ENCODE peak calls at places on chromosome 22, in seven cellular contexts. One of them, this sample, is unnamed.

GRCh38 chr22:28984482-28985158 is 77.0 kb downstream of the C22orf31 start:
- DNase-seq in AG04449: no peak
- DNase-seq in CD8-positive, alpha-beta T cell: no peak
- DNase-seq in choroid plexus epithelial cell: no peak
- DNase-seq in SK-N-SH: no peak
- DNase-seq in lung: no peak
- DNase-seq in ovary: no peak
- DNase-seq in this sample: no peak

GRCh38 chr22:19880786-19881569 is 26.3 kb upstream of the GNB1L start:
- DNase-seq in AG04449: peak; percentile 68
- DNase-seq in CD8-positive, alpha-beta T cell: no peak
- DNase-seq in choroid plexus epithelial cell: peak; percentile 96
- DNase-seq in SK-N-SH: peak; percentile 51
- DNase-seq in lung: peak; percentile 47
- DNase-seq in ovary: peak; percentile 46
- DNase-seq in this sample: peak; percentile 91

GRCh38 chr22:34798605-34799004 is 267.4 kb upstream of the ISX start:
- DNase-seq in AG04449: no peak
- DNase-seq in CD8-positive, alpha-beta T cell: no peak
- DNase-seq in choroid plexus epithelial cell: no peak
- DNase-seq in SK-N-SH: no peak
- DNase-seq in lung: no peak
- DNase-seq in ovary: no peak
- DNase-seq in this sample: no peak

GRCh38 chr22:29727248-29727551 is 7.4 kb downstream of the CABP7 start:
- DNase-seq in AG04449: no peak
- DNase-seq in CD8-positive, alpha-beta T cell: no peak
- DNase-seq in choroid plexus epithelial cell: peak; percentile 47
- DNase-seq in SK-N-SH: peak; percentile 91
- DNase-seq in lung: no peak
- DNase-seq in ovary: peak; percentile 61
- DNase-seq in this sample: no peak

GRCh38 chr22:19995611-19996339 is 20.8 kb downstream of the ARVCF start:
- DNase-seq in AG04449: no peak
- DNase-seq in CD8-positive, alpha-beta T cell: no peak
- DNase-seq in choroid plexus epithelial cell: no peak
- DNase-seq in SK-N-SH: no peak
- DNase-seq in lung: no peak
- DNase-seq in ovary: no peak
- DNase-seq in this sample: no peak

GRCh38 chr22:20887375-20887774 is 28.6 kb downstream of the SNAP29 start:
- DNase-seq in AG04449: no peak
- DNase-seq in CD8-positive, alpha-beta T cell: no peak
- DNase-seq in choroid plexus epithelial cell: no peak
- DNase-seq in SK-N-SH: peak; percentile 77
- DNase-seq in lung: no peak
- DNase-seq in ovary: no peak
- DNase-seq in this sample: no peak

GRCh38 chr22:21766933-21767462 is 31.4 kb upstream of the YPEL1 start:
- DNase-seq in AG04449: no peak
- DNase-seq in CD8-positive, alpha-beta T cell: peak; percentile 62
- DNase-seq in choroid plexus epithelial cell: no peak
- DNase-seq in SK-N-SH: no peak
- DNase-seq in lung: no peak
- DNase-seq in ovary: no peak
- DNase-seq in this sample: no peak

GRCh38 chr22:20298803-20299735 is 20.8 kb downstream of the DGCR6L start:
- DNase-seq in AG04449: no peak
- DNase-seq in CD8-positive, alpha-beta T cell: peak; percentile 88
- DNase-seq in choroid plexus epithelial cell: peak; percentile 65
- DNase-seq in SK-N-SH: peak; percentile 95
- DNase-seq in lung: peak; percentile 89
- DNase-seq in ovary: peak; percentile 90
- DNase-seq in this sample: no peak

GRCh38 chr22:40741116-40741515 is 61.8 kb downstream of the MCHR1 start:
- DNase-seq in AG04449: no peak
- DNase-seq in CD8-positive, alpha-beta T cell: no peak
- DNase-seq in choroid plexus epithelial cell: no peak
- DNase-seq in SK-N-SH: no peak
- DNase-seq in lung: no peak
- DNase-seq in ovary: no peak
- DNase-seq in this sample: no peak

GRCh38 chr22:25347752-25348102 is 128.3 kb downstream of the CRYBB2 start:
- DNase-seq in AG04449: no peak
- DNase-seq in CD8-positive, alpha-beta T cell: no peak
- DNase-seq in choroid plexus epithelial cell: peak; percentile 36
- DNase-seq in SK-N-SH: no peak
- DNase-seq in lung: no peak
- DNase-seq in ovary: no peak
- DNase-seq in this sample: no peak

GRCh38 chr22:22810018-22810427 is 77.6 kb upstream of the IGLL5 start:
- DNase-seq in AG04449: no peak
- DNase-seq in CD8-positive, alpha-beta T cell: peak; percentile 67
- DNase-seq in choroid plexus epithelial cell: no peak
- DNase-seq in SK-N-SH: peak; percentile 51
- DNase-seq in lung: peak; percentile 28
- DNase-seq in ovary: peak; percentile 50
- DNase-seq in this sample: no peak

GRCh38 chr22:39699631-39700348 is 129.2 kb downstream of the CACNA1I start:
- DNase-seq in AG04449: no peak
- DNase-seq in CD8-positive, alpha-beta T cell: no peak
- DNase-seq in choroid plexus epithelial cell: no peak
- DNase-seq in SK-N-SH: no peak
- DNase-seq in lung: no peak
- DNase-seq in ovary: no peak
- DNase-seq in this sample: no peak

GRCh38 chr22:36352775-36353507 is 34.8 kb downstream of the MYH9 start:
- DNase-seq in AG04449: no peak
- DNase-seq in CD8-positive, alpha-beta T cell: peak; percentile 63
- DNase-seq in choroid plexus epithelial cell: peak; percentile 96
- DNase-seq in SK-N-SH: no peak
- DNase-seq in lung: no peak
- DNase-seq in ovary: peak; percentile 87
- DNase-seq in this sample: no peak

GRCh38 chr22:36350751-36351594 is 36.8 kb downstream of the MYH9 start:
- DNase-seq in AG04449: no peak
- DNase-seq in CD8-positive, alpha-beta T cell: no peak
- DNase-seq in choroid plexus epithelial cell: peak; percentile 62
- DNase-seq in SK-N-SH: no peak
- DNase-seq in lung: no peak
- DNase-seq in ovary: peak; percentile 84
- DNase-seq in this sample: no peak

GRCh38 chr22:36349726-36350125 is 38.0 kb downstream of the MYH9 start:
- DNase-seq in AG04449: no peak
- DNase-seq in CD8-positive, alpha-beta T cell: no peak
- DNase-seq in choroid plexus epithelial cell: peak; percentile 81
- DNase-seq in SK-N-SH: no peak
- DNase-seq in lung: no peak
- DNase-seq in ovary: no peak
- DNase-seq in this sample: no peak

GRCh38 chr22:36355362-36355761 is 32.4 kb downstream of the MYH9 start:
- DNase-seq in AG04449: no peak
- DNase-seq in CD8-positive, alpha-beta T cell: no peak
- DNase-seq in choroid plexus epithelial cell: peak; percentile 66
- DNase-seq in SK-N-SH: no peak
- DNase-seq in lung: no peak
- DNase-seq in ovary: no peak
- DNase-seq in this sample: no peak

DNA sequence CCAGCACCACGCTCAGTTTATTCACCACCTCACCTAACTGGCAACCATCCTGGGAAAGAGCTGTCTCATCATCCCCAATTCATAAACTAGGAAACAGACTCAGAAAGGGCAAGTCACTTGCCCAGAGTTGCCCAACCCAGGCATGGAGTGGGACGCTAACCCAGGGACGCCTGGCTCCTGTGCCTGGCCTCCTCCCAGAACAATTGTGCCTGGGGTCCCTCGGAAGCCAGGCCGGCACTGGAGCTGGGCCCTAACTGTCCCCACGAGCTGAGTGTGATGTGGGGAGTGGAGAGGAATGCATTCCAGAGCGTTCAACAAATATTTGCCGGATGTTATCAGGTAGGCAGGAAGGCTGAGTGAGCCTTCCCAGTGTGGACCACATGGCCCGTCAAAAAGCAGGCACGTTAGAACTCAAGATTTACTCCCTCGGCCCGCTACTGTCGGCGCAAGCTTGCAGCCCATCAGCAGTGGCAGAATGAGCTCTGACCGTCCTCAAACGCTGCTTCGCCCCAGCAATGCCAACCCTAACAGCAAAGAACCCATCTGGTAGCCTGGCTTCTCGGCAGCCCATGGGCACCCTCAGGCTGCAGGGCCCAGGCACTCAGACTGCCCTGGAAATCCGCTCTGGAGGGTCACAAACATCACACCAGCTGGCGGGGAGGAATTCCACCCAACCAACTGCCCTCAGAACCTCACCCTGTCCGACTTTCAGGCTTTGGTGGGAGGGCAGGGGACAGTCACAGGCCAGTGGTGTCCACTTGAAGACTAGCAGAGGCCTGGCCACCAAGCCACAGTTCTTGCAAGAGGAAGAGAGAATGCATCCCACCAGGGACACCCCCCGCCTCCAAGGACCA is 35.6 kb downstream of the MYH9 start:
- DNase-seq in AG04449: no peak
- DNase-seq in CD8-positive, alpha-beta T cell: no peak
- DNase-seq in choroid plexus epithelial cell: peak; percentile 45
- DNase-seq in SK-N-SH: no peak
- DNase-seq in lung: no peak
- DNase-seq in ovary: no peak
- DNase-seq in this sample: no peak
- H3K4me3 ChIP-seq in AG04449: no peak overlapping the region
- H3K4me3 ChIP-seq in CD8-positive, alpha-beta T cell: peak overlapping the region; percentile 36
- H3K4me3 ChIP-seq in choroid plexus epithelial cell: no peak overlapping the region
- H3K4me3 ChIP-seq in SK-N-SH: no peak overlapping the region
- H3K4me3 ChIP-seq in lung: no peak overlapping the region
- H3K4me3 ChIP-seq in ovary: no peak overlapping the region
- H3K4me3 ChIP-seq in this sample: no peak overlapping the region

GRCh38 chr22:46129390-46130041 is 20.8 kb upstream of the PPARA start:
- DNase-seq in AG04449: no peak
- DNase-seq in CD8-positive, alpha-beta T cell: no peak
- DNase-seq in choroid plexus epithelial cell: no peak
- DNase-seq in SK-N-SH: no peak
- DNase-seq in lung: no peak
- DNase-seq in ovary: peak; percentile 94
- DNase-seq in this sample: no peak
- TF ChIP-seq CTCF in AG04449: no peak
- TF ChIP-seq CTCF in CD8-positive, alpha-beta T cell: no peak
- TF ChIP-seq CTCF in choroid plexus epithelial cell: no peak
- TF ChIP-seq CTCF in SK-N-SH: no peak
- TF ChIP-seq CTCF in lung: no peak
- TF ChIP-seq CTCF in ovary: no peak
- TF ChIP-seq CTCF in this sample: no peak

DNA sequence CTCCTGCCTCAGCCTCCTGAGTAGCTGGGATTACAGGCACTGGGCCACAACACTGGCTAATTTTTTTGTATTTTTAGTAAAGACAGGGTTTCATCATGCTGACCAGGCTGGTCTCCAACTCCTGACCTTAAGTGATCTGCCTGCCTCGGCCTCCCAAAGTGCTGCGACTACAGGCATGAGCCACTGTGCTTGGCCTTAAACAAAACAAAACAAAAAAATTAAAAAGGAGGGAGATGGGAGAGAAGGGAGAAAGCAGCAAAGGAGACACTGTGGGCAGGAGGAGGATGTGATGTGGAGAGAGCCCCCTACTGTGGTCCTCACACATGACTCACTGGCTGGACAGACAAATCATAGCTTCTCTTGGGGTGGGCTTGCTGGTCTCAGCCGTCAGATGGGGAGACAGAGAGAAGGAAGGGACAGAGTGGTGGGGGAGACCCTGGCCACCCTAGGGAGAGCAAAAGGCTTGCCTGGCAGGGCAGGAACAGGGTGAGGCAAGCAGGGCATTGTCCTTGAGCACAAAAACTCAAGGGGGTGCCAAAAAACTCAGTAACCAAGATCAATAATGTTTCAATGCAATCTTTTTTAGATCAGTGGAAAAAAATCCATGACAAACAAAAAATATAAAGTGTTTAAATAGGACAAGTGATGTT is 31.6 kb downstream of the TPST2 start:
- DNase-seq in AG04449: no peak
- DNase-seq in CD8-positive, alpha-beta T cell: no peak
- DNase-seq in choroid plexus epithelial cell: peak; percentile 58
- DNase-seq in SK-N-SH: no peak
- DNase-seq in lung: no peak
- DNase-seq in ovary: no peak
- DNase-seq in this sample: no peak
- H3K4me3 ChIP-seq in AG04449: no peak overlapping the region
- H3K4me3 ChIP-seq in CD8-positive, alpha-beta T cell: no peak overlapping the region
- H3K4me3 ChIP-seq in choroid plexus epithelial cell: no peak overlapping the region
- H3K4me3 ChIP-seq in SK-N-SH: no peak overlapping the region
- H3K4me3 ChIP-seq in lung: no peak overlapping the region
- H3K4me3 ChIP-seq in ovary: no peak overlapping the region
- H3K4me3 ChIP-seq in this sample: no peak overlapping the region

DNA sequence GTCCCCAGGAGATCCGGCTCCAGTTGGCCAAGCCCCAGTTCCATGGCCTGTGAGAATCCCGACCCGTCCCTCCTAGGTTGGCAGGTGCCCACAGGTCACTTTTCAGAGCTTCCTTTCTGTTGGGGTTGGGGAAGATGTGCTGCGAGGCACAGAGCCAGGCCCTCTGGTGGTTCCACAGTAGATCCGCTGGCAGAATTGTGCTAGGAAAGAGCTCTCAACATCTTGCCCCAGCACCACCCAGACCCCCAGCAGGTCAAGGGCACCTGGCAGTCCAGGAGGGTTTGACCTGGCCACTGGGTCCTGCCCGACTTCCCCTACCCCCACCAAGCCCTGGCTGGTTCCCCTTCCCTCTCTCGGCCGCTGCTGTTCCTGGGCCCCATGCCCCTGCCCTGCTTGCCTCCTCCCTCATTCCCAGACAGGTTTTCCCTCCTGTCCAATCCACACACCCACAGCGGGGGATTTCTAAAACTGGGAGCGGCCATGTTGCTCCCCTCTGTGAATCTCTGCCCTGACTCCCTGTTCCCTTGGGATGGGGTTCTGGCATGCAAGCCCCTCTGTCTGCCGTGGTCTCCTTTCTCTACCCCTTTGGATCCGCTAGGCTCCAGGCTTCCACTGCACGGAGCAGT is 26.2 kb upstream of the GCAT start:
- DNase-seq in AG04449: no peak
- DNase-seq in CD8-positive, alpha-beta T cell: no peak
- DNase-seq in choroid plexus epithelial cell: peak; percentile 36
- DNase-seq in SK-N-SH: no peak
- DNase-seq in lung: no peak
- DNase-seq in ovary: peak; percentile 77
- DNase-seq in this sample: no peak
- TF ChIP-seq CTCF in AG04449: peak; percentile 33
- TF ChIP-seq CTCF in CD8-positive, alpha-beta T cell: no peak
- TF ChIP-seq CTCF in choroid plexus epithelial cell: peak; percentile 55
- TF ChIP-seq CTCF in SK-N-SH: peak; percentile 22
- TF ChIP-seq CTCF in lung: no peak
- TF ChIP-seq CTCF in ovary: no peak
- TF ChIP-seq CTCF in this sample: peak; percentile 37

GRCh38 chr22:36807627-36808026 is 9.2 kb downstream of the PVALB start:
- DNase-seq in AG04449: no peak
- DNase-seq in CD8-positive, alpha-beta T cell: no peak
- DNase-seq in choroid plexus epithelial cell: no peak
- DNase-seq in SK-N-SH: no peak
- DNase-seq in lung: peak; percentile 37
- DNase-seq in ovary: no peak
- DNase-seq in this sample: no peak
- H3K4me3 ChIP-seq in AG04449: no peak overlapping the region
- H3K4me3 ChIP-seq in CD8-positive, alpha-beta T cell: no peak overlapping the region
- H3K4me3 ChIP-seq in choroid plexus epithelial cell: no peak overlapping the region
- H3K4me3 ChIP-seq in SK-N-SH: no peak overlapping the region
- H3K4me3 ChIP-seq in lung: no peak overlapping the region
- H3K4me3 ChIP-seq in ovary: no peak overlapping the region
- H3K4me3 ChIP-seq in this sample: no peak overlapping the region

GRCh38 chr22:43011079-43011478 is 3.9 kb downstream of the PACSIN2 start:
- DNase-seq in AG04449: no peak
- DNase-seq in CD8-positive, alpha-beta T cell: no peak
- DNase-seq in choroid plexus epithelial cell: no peak
- DNase-seq in SK-N-SH: no peak
- DNase-seq in lung: no peak
- DNase-seq in ovary: no peak
- DNase-seq in this sample: no peak
- TF ChIP-seq CTCF in AG04449: no peak
- TF ChIP-seq CTCF in CD8-positive, alpha-beta T cell: no peak
- TF ChIP-seq CTCF in choroid plexus epithelial cell: peak; percentile 14
- TF ChIP-seq CTCF in SK-N-SH: no peak
- TF ChIP-seq CTCF in lung: no peak
- TF ChIP-seq CTCF in ovary: no peak
- TF ChIP-seq CTCF in this sample: no peak

This sample was measured in HFF-Myc.